ENCODE peak calls at places on chromosomes 13 and 19, in six cellular contexts. W, L, Q, H, E and S are unnamed samples.

GRCh38 chr13:23673354-23673753 is 103.1 kb downstream of the TNFRSF19 start:
- DNase-seq in W (no peak), L (no peak), Q (no peak), H (no peak), E (no peak), S (no peak)

GRCh38 chr13:60012503-60012902 is 151.2 kb downstream of the DIAPH3 start:
- DNase-seq in W (no peak), L (peak; percentile 34), Q (no peak), H (no peak), E (peak; percentile 29), S (no peak)

GRCh38 chr13:46339035-46339666 is 47.9 kb downstream of the RUBCNL start:
- DNase-seq in W (no peak), L (peak; percentile 66), Q (no peak), H (no peak), E (no peak), S (no peak)

GRCh38 chr19:39471756-39472536 is 8.7 kb upstream of the TIMM50 start:
- DNase-seq in W (no peak), L (no peak), Q (no peak), H (no peak), E (no peak), S (no peak)

GRCh38 chr19:4676955-4677731 is 7.0 kb upstream of the MYDGF start:
- DNase-seq in W (no peak), L (no peak), Q (peak; percentile 84), H (no peak), E (no peak), S (no peak)

GRCh38 chr19:28744943-28745342 is 468.0 kb downstream of the UQCRFS1 start:
- DNase-seq in W (no peak), L (no peak), Q (peak; percentile 48), H (no peak), E (no peak), S (no peak)

GRCh38 chr13:84570831-84571230 is 688.6 kb upstream of the SLITRK1 start:
- DNase-seq in W (no peak), L (no peak), Q (no peak), H (no peak), E (no peak), S (no peak)

GRCh38 chr19:16381756-16382401 is 57.3 kb downstream of the KLF2 start:
- DNase-seq in W (peak; percentile 55), L (no peak), Q (no peak), H (peak; percentile 48), E (peak; percentile 45), S (no peak)

GRCh38 chr13:91346848-91347211 is 657 bp upstream of the MIR17HG start:
- DNase-seq in W (no peak), L (peak; percentile 34), Q (peak; percentile 51), H (peak; percentile 59), E (no peak), S (peak; percentile 14)

GRCh38 chr19:18208098-18208951 is 4.5 kb upstream of the RAB3A start:
- DNase-seq in W (no peak), L (peak; percentile 43), Q (peak; percentile 57), H (no peak), E (peak; percentile 71), S (peak; percentile 30)

GRCh38 chr13:106484084-106484754 is 51.2 kb downstream of the EFNB2 start:
- DNase-seq in W (no peak), L (no peak), Q (no peak), H (no peak), E (no peak), S (no peak)

GRCh38 chr19:47280183-47280797 is 5.6 kb downstream of the INAFM1 start:
- DNase-seq in W (no peak), L (no peak), Q (peak; percentile 46), H (peak; percentile 59), E (peak; percentile 68), S (peak; percentile 25)

GRCh38 chr13:98436379-98436909 is 140.5 kb downstream of the STK24 start:
- DNase-seq in W (no peak), L (no peak), Q (no peak), H (no peak), E (no peak), S (no peak)

GRCh38 chr13:50829896-50830295 is 13.6 kb downstream of the DLEU7 start:
- DNase-seq in W (no peak), L (no peak), Q (no peak), H (no peak), E (no peak), S (no peak)

GRCh38 chr13:21894703-21895699 is 224.1 kb downstream of the FGF9 start:
- DNase-seq in W (no peak), L (no peak), Q (no peak), H (no peak), E (no peak), S (no peak)

GRCh38 chr13:34076943-34077703 is 259.2 kb downstream of the RFC3 start:
- DNase-seq in W (no peak), L (no peak), Q (peak; percentile 3), H (no peak), E (no peak), S (no peak)

GRCh38 chr13:26060366-26060765 is 8.6 kb upstream of the SHISA2 start:
- DNase-seq in W (no peak), L (no peak), Q (no peak), H (no peak), E (no peak), S (no peak)

GRCh38 chr13:73040968-73041580 is 17.7 kb upstream of the KLF5 start:
- DNase-seq in W (no peak), L (no peak), Q (no peak), H (no peak), E (peak; percentile 58), S (no peak)

GRCh38 chr19:49425922-49426592 is 869 bp downstream of the GFY start:
- DNase-seq in W (no peak), L (no peak), Q (peak; percentile 81), H (no peak), E (no peak), S (no peak)

GRCh38 chr19:31177230-31177629 is 172.0 kb downstream of the TSHZ3 start:
- DNase-seq in W (no peak), L (no peak), Q (no peak), H (no peak), E (no peak), S (no peak)

GRCh38 chr13:48559638-48560320 is 26.9 kb upstream of the RCBTB2 start:
- DNase-seq in W (no peak), L (no peak), Q (no peak), H (no peak), E (no peak), S (no peak)

GRCh38 chr19:39409886-39410619 is 2.4 kb upstream of the PLEKHG2 start:
- DNase-seq in W (peak; percentile 82), L (peak; percentile 84), Q (peak; percentile 68), H (peak; percentile 85), E (peak; percentile 83), S (peak; percentile 74)

GRCh38 chr19:53553865-53554791 is 16.2 kb downstream of the ZNF331 start:
- DNase-seq in W (peak; percentile 93), L (peak; percentile 93), Q (no peak), H (peak; percentile 97), E (peak; percentile 88), S (peak; percentile 93)

DNA sequence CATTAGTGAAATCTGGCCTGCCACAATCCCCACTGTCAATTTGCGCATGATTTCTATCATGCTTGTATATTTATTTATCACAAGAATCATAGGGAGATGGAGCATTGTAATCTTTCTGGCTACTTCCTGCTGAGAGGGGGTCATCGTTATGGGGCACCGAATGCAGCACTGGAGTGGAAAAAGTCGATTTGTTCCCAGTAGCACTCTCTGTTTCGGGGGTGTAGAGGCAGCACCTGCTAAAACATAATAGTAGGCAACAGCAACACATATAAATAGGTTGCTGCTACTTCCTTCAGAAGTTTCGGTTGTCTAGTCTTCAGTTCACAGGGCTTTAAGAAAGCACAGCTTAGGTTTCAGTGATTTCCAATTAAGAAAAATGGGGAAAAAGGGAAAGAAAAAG is 23.4 kb upstream of the CEACAM21 start:
- DNase-seq in W (no peak), L (no peak), Q (no peak), H (no peak), E (no peak), S (no peak)
- H3K4me3 ChIP-seq in W (no peak overlapping the region), L (no peak overlapping the region), Q (no peak overlapping the region), H (peak overlapping the region; percentile 88), E (no peak overlapping the region), S (peak overlapping the region; percentile 79)

GRCh38 chr19:1214862-1215731 is 9.5 kb downstream of the STK11 start:
- DNase-seq in W (no peak), L (peak; percentile 70), Q (no peak), H (no peak), E (no peak), S (no peak)
- H3K4me1 ChIP-seq in W (peaks cover 27% of the 10 kb centered on the region), L (peaks cover 67% of the 10 kb centered on the region), Q (peaks cover 5% of the 10 kb centered on the region), H (peaks cover 25% of the 10 kb centered on the region), E (peaks cover 43% of the 10 kb centered on the region), S (peaks cover 25% of the 10 kb centered on the region)

GRCh38 chr19:33622809-33623511 is 1.2 kb downstream of the CHST8 start:
- DNase-seq in W (no peak), L (no peak), Q (peak; percentile 57), H (no peak), E (no peak), S (no peak)

GRCh38 chr19:33622505-33622808 is 704 bp downstream of the CHST8 start:
- DNase-seq in W (peak; percentile 60), L (no peak), Q (peak; percentile 67), H (no peak), E (no peak), S (no peak)

GRCh38 chr19:33620611-33621010 is 1.1 kb upstream of the CHST8 start:
- DNase-seq in W (no peak), L (no peak), Q (no peak), H (no peak), E (no peak), S (no peak)

GRCh38 chr19:33621811-33622504 is at the start of gene CHST8:
- DNase-seq in W (peak; percentile 85), L (no peak), Q (peak; percentile 92), H (no peak), E (peak; percentile 67), S (no peak)

GRCh38 chr19:33621065-33621785 is 528 bp upstream of the CHST8 start:
- DNase-seq in W (no peak), L (no peak), Q (no peak), H (no peak), E (no peak), S (no peak)
- H3K4me3 ChIP-seq in W (no peak overlapping the region), L (no peak overlapping the region), Q (peak overlapping the region; percentile 59), H (no peak overlapping the region), E (no peak overlapping the region), S (no peak overlapping the region)

GRCh38 chr19:42241279-42241678 is 1.1 kb downstream of the GSK3A start:
- DNase-seq in W (no peak), L (no peak), Q (no peak), H (no peak), E (no peak), S (no peak)

GRCh38 chr19:42239544-42240220 is 2.7 kb downstream of the GSK3A start:
- DNase-seq in W (no peak), L (no peak), Q (no peak), H (no peak), E (no peak), S (no peak)

GRCh38 chr19:42244452-42245220 is 2.2 kb upstream of the GSK3A start:
- DNase-seq in W (peak; percentile 93), L (peak; percentile 95), Q (peak; percentile 97), H (peak; percentile 94), E (peak; percentile 94), S (peak; percentile 73)

GRCh38 chr19:42242512-42243409 is at the start of gene GSK3A:
- DNase-seq in W (peak; percentile 96), L (peak; percentile 98), Q (peak; percentile 99), H (peak; percentile 98), E (peak; percentile 98), S (peak; percentile 94)

DNA sequence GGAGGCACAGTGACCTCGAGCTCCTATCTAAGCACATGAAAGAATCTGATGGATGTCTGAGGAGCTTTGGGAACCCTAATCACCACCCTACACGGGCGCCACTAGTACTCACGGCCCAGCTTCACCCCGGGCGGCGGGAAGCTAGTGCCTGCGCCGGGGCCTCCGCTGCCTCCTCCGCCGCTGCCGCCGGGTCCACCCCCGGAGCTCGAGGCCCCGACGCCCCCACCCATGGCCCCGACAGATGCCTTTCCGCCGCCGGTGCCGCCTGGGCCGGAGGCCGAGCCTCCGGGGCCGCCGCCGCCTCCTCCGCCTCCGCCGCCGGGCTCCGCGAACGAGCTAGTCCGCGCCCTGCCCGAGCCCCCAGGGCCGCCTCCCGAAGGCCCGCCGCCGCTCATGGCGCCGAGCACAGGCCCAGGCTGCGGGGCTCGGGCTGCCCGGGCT is 311 bp downstream of the GSK3A start:
- DNase-seq in W (no peak), L (no peak), Q (no peak), H (no peak), E (no peak), S (no peak)
- H3K4me1 ChIP-seq in W (no peaks in the 10 kb centered on the region), L (peaks cover 58% of the 10 kb centered on the region), Q (peaks cover 8% of the 10 kb centered on the region), H (peaks cover 43% of the 10 kb centered on the region), E (peaks cover 23% of the 10 kb centered on the region), S (peaks cover 25% of the 10 kb centered on the region)